ENCODE peak calls at places on chromosome 22, in four cellular contexts. H is K562, D is SK-N-SH, A is HepG2. N is an unnamed sample.

GRCh38 chr22:38243007-38243775 is 29.6 kb downstream of the TMEM184B start:
- DNase-seq in H (no peak), D (no peak), A (peak; percentile 74), N (no peak)

GRCh38 chr22:41092847-41093371 is 517 bp downstream of the EP300 start:
- DNase-seq in H (no peak), D (peak; percentile 21), A (peak; percentile 15), N (no peak)

GRCh38 chr22:47786650-47787290 is 1024.3 kb downstream of the TBC1D22A start:
- DNase-seq in H (no peak), D (no peak), A (no peak), N (no peak)

GRCh38 chr22:44994399-44995281 is 15.2 kb downstream of the PHF21B start:
- DNase-seq in H (no peak), D (peak; percentile 76), A (no peak), N (no peak)

GRCh38 chr22:46564084-46564714 is 26.8 kb upstream of the CELSR1 start:
- DNase-seq in H (no peak), D (peak; percentile 81), A (no peak), N (no peak)

GRCh38 chr22:24437820-24438328 is 10.5 kb downstream of the ADORA2A start:
- DNase-seq in H (no peak), D (peak; percentile 60), A (no peak), N (no peak)

GRCh38 chr22:47290706-47291430 is 528.4 kb downstream of the TBC1D22A start:
- DNase-seq in H (no peak), D (no peak), A (no peak), N (no peak)

GRCh38 chr22:47036352-47036751 is 273.9 kb downstream of the TBC1D22A start:
- DNase-seq in H (no peak), D (no peak), A (no peak), N (no peak)

GRCh38 chr22:45638834-45639746 is 32.5 kb upstream of the ATXN10 start:
- DNase-seq in H (peak; percentile 75), D (no peak), A (peak; percentile 57), N (peak; percentile 49)

GRCh38 chr22:41367039-41367679 is 14.6 kb upstream of the TEF start:
- DNase-seq in H (peak; percentile 96), D (peak; percentile 91), A (peak; percentile 80), N (peak; percentile 71)

GRCh38 chr22:47801541-47802245 is 1039.2 kb downstream of the TBC1D22A start:
- DNase-seq in H (no peak), D (no peak), A (no peak), N (no peak)

GRCh38 chr22:24424001-24424900 is 3.1 kb upstream of the ADORA2A start:
- DNase-seq in H (peak; percentile 56), D (no peak), A (no peak), N (no peak)

GRCh38 chr22:46195487-46196165 is 45.3 kb downstream of the PPARA start:
- DNase-seq in H (no peak), D (no peak), A (no peak), N (no peak)

GRCh38 chr22:35892192-35892591 is 136.4 kb downstream of the RBFOX2 start:
- DNase-seq in H (no peak), D (no peak), A (no peak), N (no peak)

GRCh38 chr22:20957118-20957690 is 9.9 kb upstream of the AIFM3 start:
- DNase-seq in H (no peak), D (peak; percentile 27), A (no peak), N (no peak)

GRCh38 chr22:36331306-36331911 is 56.4 kb downstream of the MYH9 start:
- DNase-seq in H (peak; percentile 49), D (peak; percentile 57), A (peak; percentile 75), N (peak; percentile 82)

GRCh38 chr22:31097941-31098632 is 9.3 kb downstream of the SELENOM start:
- DNase-seq in H (no peak), D (no peak), A (no peak), N (no peak)
- TF ChIP-seq ELF1 in H (no peak), D (no peak), A (no peak), N (no peak)

DNA sequence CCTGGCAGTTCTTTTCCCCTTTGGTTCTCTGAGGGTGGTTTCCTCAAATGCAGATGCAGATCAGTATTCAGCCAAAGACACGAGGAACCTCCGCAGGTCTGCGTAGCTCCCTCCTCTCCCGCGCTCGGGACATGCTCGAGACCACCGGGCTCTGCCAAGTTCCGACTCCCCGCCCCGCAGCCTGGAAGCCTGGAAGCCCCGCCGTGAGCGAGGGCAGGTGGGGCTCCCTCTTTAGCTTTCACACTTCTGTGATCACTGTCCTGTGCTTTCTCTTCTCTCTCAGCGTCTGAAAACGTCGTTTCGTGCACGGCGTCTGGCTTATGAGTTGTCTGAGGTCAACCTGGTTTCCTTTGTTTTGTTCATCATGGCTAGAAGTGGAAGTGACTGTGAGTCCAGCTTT is 26.6 kb downstream of the ZBED4 start:
- DNase-seq in H (no peak), D (no peak), A (no peak), N (no peak)
- TF ChIP-seq RAD21 in H (no peak), D (no peak), A (no peak), N (no peak)

DNA sequence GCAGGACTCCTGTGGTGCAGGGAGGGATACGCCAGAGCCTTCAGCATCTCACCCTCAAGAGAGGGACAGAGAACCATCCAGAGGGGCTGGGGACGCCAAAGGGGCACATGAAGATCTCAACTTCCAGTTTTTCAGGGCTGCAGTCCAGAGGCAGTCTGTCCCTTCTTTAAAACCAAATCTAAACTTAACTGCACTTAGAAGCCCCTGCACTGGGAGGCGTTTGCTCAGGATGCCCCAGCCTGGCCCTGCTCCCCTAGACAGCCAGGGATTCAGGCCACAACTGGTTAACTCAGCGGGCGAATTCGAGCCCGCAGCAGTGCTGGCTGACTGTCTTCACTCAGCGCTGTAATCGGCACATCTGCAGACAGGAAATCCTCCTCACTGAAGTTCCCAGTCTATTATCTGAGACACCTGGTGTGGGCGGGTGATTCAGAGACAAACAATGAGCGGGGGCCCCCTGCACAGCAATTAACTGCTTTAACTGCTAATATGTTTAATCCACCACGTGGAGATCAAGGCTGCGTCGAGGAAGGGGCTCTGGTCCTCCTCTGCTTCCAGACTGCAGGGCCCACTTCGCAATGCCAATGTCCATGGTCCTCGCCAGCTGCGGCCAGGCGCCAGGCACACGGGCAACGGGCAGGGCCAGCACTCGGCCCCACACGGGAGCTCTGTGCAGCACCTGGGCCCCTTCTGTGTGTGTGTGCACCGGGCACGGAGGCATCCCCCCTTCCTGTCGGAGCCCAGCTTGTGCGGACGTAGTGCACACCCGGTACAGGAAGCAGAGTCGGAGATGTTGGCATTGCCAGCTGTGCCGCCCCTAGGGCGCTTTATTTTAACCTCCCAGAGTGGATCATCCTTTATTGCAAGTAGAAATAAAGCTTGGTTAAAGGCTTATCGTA is 36.9 kb upstream of the GNB1L start:
- DNase-seq in H (peak; percentile 98), D (peak; percentile 89), A (peak; percentile 71), N (no peak)
- TF ChIP-seq ELF1 in H (no peak), D (no peak), A (no peak), N (no peak)

GRCh38 chr22:29302681-29303465 is 3.6 kb upstream of the GAS2L1 start:
- DNase-seq in H (no peak), D (peak; percentile 43), A (no peak), N (no peak)
- TF ChIP-seq RAD21 in H (no peak), D (no peak), A (no peak), N (no peak)

DNA sequence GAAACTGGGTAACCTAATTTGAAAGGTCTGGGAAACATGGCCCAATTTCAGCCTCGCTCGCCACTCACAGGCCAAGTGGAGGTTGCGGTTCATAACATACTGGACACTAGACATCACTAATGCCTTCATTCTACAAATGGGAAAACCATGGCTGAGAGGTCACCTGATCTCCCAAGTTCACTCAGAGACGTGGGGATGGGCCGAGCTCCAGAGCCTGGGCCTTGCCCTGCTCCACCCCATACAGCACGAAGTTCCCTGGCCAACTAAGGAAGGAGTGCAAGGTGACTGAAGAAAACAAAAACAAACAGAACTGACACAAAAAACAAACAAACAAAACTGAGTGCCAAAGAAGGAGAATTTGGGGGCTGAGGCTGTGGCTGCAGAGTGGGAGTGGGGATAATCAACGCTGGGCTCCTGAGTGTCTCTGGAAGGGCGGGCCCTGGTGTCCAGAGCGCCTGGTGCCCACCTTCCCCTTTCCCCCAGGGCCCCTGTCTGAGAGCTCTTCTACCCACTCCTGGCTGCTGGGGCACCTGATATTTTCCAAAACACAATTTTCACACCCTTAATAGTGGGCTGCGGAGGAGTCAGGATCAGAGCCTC is 46.5 kb upstream of the ADA2 start:
- DNase-seq in H (no peak), D (no peak), A (no peak), N (no peak)
- TF ChIP-seq ELF1 in H (no peak), D (no peak), A (no peak), N (no peak)

GRCh38 chr22:42621505-42622002 is 6.9 kb upstream of the POLDIP3 start:
- DNase-seq in H (peak; percentile 79), D (peak; percentile 89), A (peak; percentile 47), N (peak; percentile 50)
- TF ChIP-seq RAD21 in H (peak; percentile 83), D (peak; percentile 57), A (peak; percentile 92), N (peak; percentile 87)

GRCh38 chr22:23205330-23205729 is 25.0 kb downstream of the BCR start:
- DNase-seq in H (no peak), D (no peak), A (no peak), N (no peak)

GRCh38 chr22:23206915-23207314 is 26.6 kb downstream of the BCR start:
- DNase-seq in H (peak; percentile 54), D (no peak), A (no peak), N (no peak)

GRCh38 chr22:23210428-23211170 is 30.3 kb downstream of the BCR start:
- DNase-seq in H (peak; percentile 57), D (no peak), A (no peak), N (no peak)

GRCh38 chr22:23204541-23205157 is 24.3 kb downstream of the BCR start:
- DNase-seq in H (no peak), D (peak; percentile 82), A (no peak), N (no peak)

DNA sequence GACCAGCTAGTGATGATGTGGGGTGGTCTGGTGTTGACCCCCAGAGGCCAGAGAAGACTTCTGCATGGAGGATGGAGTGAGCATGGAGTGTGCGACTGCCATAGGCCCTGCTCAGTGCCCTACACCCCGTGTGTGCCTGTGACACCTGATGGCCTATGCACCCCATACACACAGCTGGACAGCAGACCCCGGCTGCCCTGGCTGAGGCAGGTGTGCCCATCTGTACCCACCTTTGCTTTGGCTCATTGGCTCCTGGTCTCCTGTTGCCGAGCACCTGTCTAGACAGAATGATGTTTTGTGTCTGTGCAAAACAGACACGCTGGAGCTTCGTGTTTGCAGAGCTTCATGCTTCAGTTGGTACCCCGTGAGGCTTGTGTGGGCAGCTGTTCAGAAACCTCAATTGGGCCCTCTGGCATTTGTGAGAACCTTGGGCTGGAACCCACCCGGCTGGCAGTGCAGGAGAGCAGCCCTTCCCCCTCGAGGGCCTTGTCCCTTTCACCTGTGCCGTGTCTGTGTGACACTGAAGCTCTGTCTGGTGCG is 27.5 kb downstream of the BCR start:
- DNase-seq in H (peak; percentile 59), D (no peak), A (no peak), N (no peak)
- TF ChIP-seq ELF1 in H (no peak), D (no peak), A (no peak), N (no peak)

DNA sequence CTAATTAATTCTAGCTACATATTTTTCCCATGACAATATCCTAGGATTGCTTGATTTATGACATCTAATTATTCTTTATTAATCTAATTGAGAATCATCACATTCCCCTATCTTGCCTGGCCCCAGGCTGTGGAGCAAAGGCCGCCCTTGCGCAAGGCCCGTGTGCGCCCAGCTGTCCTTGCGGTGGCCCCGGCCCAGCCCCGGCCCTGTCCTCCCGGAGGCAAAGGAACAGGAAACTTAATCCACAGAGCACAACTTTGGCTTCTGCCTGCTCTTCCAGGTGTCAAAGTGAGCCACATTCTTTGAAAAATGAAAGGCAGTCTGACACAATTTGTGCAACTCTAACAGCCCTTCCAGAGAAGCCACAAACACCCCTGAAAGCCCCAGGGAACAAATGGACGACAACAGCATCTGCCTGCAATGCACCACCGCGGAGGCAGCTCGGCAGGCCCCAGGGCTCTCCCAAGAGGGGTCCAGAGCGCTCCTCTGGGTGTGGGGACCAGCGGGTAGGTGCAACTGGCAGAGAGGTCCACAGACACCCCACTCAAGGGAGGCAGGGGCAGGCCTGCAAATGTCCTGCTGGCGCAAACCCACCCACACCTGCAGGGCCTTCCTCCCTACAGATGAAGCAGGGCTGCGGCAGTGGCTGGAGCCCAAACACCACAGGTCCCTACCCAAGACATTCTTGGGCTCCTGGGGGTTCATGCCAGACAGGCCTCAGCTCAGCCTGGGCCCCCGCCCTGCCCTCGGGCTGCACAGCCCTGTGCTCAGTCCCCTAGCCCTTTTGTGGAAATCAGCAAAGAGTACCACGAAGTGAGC is 30.3 kb downstream of the GNB1L start:
- DNase-seq in H (no peak), D (no peak), A (peak; percentile 41), N (no peak)
- TF ChIP-seq RAD21 in H (no peak), D (no peak), A (no peak), N (no peak)